ENCODE peak calls at places on chromosomes 1 and 21, in five cellular contexts. H is IMR-90, V is HCT116, S is suprapubic skin, A is ovary. N is an unnamed sample. For H3K4me1, the result is how much of the 10 kb centered on the place peaks cover.

GRCh38 chr1:116847688-116848531 is 61.8 kb upstream of the PTGFRN start:
- DNase-seq in H (peak), V (no peak), S (peak), A (no peak), N (no peak)

GRCh38 chr1:199046618-199047017 is 407.8 kb downstream of the PTPRC start:
- DNase-seq in H (no peak), V (no peak), S (no peak), A (no peak), N (no peak)

GRCh38 chr21:42760977-42761751 is 107.7 kb downstream of the PDE9A start:
- DNase-seq in H (no peak), V (no peak), S (no peak), A (no peak), N (no peak)

GRCh38 chr1:233587958-233588799 is 25.7 kb upstream of the KCNK1 start:
- DNase-seq in H (no peak), V (no peak), S (no peak), A (no peak), N (peak)

GRCh38 chr1:26768755-26769154 is 19.0 kb upstream of the PIGV start:
- DNase-seq in H (peak), V (no peak), S (no peak), A (peak), N (no peak)

GRCh38 chr1:24870551-24871195 is 59.4 kb downstream of the RUNX3 start:
- DNase-seq in H (no peak), V (no peak), S (no peak), A (no peak), N (no peak)

GRCh38 chr1:64074767-64075166 is 128.7 kb upstream of the UBE2U start:
- DNase-seq in H (no peak), V (no peak), S (no peak), A (no peak), N (no peak)

GRCh38 chr21:31491617-31492016 is 147.6 kb upstream of the TIAM1 start:
- DNase-seq in H (no peak), V (no peak), S (no peak), A (no peak), N (no peak)

GRCh38 chr1:19758227-19758830 is 41.4 kb downstream of the TMCO4 start:
- DNase-seq in H (peak), V (peak), S (no peak), A (no peak), N (peak)

GRCh38 chr1:184158911-184159701 is 107.6 kb downstream of the TSEN15 start:
- DNase-seq in H (no peak), V (no peak), S (no peak), A (no peak), N (peak)

GRCh38 chr1:30743584-30744059 is 14.0 kb downstream of the LAPTM5 start:
- DNase-seq in H (no peak), V (no peak), S (no peak), A (no peak), N (no peak)

GRCh38 chr1:204398197-204399125 is 13.2 kb downstream of the PPP1R15B start:
- DNase-seq in H (peak), V (peak), S (no peak), A (no peak), N (peak)

GRCh38 chr1:31372961-31373896 is at the start of gene FABP3:
- DNase-seq in H (peak), V (no peak), S (peak), A (peak), N (peak)

GRCh38 chr1:2270260-2271100 is 42.4 kb downstream of the SKI start:
- DNase-seq in H (no peak), V (no peak), S (no peak), A (no peak), N (no peak)
- H3K4me3 ChIP-seq in H (no peak), V (no peak), S (no peak), A (no peak), N (no peak)

GRCh38 chr1:201916649-201917249 is 28.1 kb downstream of the SHISA4 start:
- DNase-seq in H (peak), V (no peak), S (no peak), A (peak), N (peak)
- H3K4me1 ChIP-seq in H (under half), V (under half), S (under half), A (half or more), N (under half)

DNA sequence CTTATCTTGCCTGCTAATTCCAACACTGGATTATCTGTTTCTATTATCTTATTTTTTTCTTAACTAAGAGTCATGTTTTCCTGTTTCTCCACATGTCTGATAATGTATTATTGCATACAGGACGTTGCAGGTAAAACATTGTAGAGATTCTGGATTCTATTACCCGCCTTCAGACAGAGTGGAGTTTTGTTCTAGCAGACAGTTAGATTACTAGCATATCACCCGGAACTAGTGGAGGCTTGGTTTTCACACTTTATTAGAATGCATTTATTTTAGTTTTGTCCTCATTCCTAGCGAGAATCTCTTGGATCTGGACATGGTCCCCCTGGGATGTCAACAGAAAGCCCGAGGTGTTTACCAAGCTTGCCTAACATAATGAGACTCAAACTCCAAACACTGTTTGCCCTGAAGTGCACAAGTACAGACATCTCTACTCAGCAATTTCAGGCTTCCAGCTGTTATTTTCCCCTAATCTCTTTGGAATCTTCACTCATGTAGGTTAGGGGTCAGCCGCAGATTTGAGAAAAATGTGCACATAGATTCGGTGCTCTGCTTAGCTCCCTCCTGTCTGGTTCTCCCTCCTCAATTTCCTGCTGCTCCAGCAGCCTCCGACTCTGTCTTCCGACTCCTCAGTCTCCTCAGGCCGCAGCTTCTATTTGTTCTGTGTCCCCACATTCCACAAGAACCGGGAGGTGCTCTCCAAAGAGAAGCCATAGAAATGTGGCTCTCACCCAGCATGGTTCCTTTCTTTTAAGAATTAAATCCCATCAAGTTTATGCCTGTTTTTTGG is 36.8 kb upstream of the PTPRF start:
- DNase-seq in H (no peak), V (no peak), S (no peak), A (no peak), N (no peak)
- H3K4me3 ChIP-seq in H (no peak), V (no peak), S (no peak), A (no peak), N (no peak)

DNA sequence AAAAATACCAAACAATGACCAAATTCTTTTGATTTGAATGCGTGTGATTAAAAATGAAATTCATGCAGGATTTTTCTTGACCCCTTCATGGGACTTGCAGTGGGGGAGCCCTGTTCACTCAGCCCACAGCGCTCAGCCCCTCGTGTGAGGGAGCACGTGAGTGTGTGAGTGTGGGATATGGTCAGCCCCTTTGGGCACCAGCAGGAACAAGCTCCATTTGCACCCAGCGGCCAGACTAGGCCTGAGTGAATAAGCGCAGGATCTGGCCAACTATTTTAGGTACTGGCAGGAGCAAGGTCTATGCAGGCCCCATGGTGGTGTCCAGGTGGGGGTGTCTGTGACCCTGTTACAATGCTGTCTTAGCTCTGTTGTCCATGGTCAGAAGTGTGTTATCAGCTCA is 1631.2 kb downstream of the BRINP3 start:
- DNase-seq in H (no peak), V (no peak), S (no peak), A (no peak), N (no peak)
- H3K4me1 ChIP-seq in H (under half), V (under half), S (under half), A (under half), N (under half)

GRCh38 chr1:224182057-224182865 is 779 bp upstream of the DEGS1 start:
- DNase-seq in H (no peak), V (no peak), S (peak), A (no peak), N (no peak)

GRCh38 chr1:224182866-224183590 is at the start of gene DEGS1:
- DNase-seq in H (peak), V (peak), S (peak), A (peak), N (peak)

GRCh38 chr1:224183591-224184312 is 712 bp downstream of the DEGS1 start:
- DNase-seq in H (peak), V (no peak), S (peak), A (peak), N (peak)

GRCh38 chr1:224188286-224188685 is 5.2 kb downstream of the DEGS1 start:
- DNase-seq in H (no peak), V (no peak), S (no peak), A (no peak), N (no peak)

GRCh38 chr1:224185208-224185607 is 2.2 kb downstream of the DEGS1 start:
- DNase-seq in H (no peak), V (no peak), S (peak), A (no peak), N (no peak)
- H3K4me3 ChIP-seq in H (no peak), V (no peak), S (peak), A (no peak), N (peak)

DNA sequence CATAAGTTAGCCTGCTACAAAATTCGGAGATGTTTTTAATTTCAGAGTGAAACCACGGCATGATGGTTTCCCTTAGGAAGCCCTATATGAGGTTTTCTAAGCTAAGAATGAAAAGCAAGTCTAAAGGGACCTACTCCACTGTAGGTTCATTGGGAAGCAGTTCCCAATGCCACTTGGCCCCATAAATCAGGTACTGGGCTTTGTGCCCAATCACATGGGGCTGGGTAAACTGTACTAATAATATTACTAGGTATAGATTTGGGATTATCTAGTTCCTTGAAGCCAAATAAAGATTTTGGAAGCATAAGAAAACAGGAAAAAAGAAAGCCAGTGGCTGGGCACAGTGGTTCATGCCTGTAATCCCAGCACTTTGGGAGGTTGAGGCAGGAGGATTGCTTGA is 19.1 kb upstream of the ANGPTL7 start:
- DNase-seq in H (no peak), V (no peak), S (no peak), A (no peak), N (no peak)
- H3K4me1 ChIP-seq in H (under half), V (under half), S (under half), A (under half), N (under half)

GRCh38 chr1:21292503-21292990 is 2.3 kb upstream of the ECE1 start:
- DNase-seq in H (no peak), V (no peak), S (no peak), A (no peak), N (no peak)

GRCh38 chr1:21294266-21295058 is 4.2 kb upstream of the ECE1 start:
- DNase-seq in H (no peak), V (peak), S (no peak), A (no peak), N (no peak)

GRCh38 chr1:21292991-21293536 is 2.8 kb upstream of the ECE1 start:
- DNase-seq in H (no peak), V (no peak), S (no peak), A (no peak), N (no peak)

GRCh38 chr1:21295059-21295401 is 4.8 kb upstream of the ECE1 start:
- DNase-seq in H (peak), V (peak), S (no peak), A (no peak), N (no peak)

GRCh38 chr1:21293537-21294265 is 3.4 kb upstream of the ECE1 start:
- DNase-seq in H (no peak), V (no peak), S (no peak), A (no peak), N (no peak)
- H3K4me3 ChIP-seq in H (no peak), V (peak), S (no peak), A (no peak), N (no peak)

DNA sequence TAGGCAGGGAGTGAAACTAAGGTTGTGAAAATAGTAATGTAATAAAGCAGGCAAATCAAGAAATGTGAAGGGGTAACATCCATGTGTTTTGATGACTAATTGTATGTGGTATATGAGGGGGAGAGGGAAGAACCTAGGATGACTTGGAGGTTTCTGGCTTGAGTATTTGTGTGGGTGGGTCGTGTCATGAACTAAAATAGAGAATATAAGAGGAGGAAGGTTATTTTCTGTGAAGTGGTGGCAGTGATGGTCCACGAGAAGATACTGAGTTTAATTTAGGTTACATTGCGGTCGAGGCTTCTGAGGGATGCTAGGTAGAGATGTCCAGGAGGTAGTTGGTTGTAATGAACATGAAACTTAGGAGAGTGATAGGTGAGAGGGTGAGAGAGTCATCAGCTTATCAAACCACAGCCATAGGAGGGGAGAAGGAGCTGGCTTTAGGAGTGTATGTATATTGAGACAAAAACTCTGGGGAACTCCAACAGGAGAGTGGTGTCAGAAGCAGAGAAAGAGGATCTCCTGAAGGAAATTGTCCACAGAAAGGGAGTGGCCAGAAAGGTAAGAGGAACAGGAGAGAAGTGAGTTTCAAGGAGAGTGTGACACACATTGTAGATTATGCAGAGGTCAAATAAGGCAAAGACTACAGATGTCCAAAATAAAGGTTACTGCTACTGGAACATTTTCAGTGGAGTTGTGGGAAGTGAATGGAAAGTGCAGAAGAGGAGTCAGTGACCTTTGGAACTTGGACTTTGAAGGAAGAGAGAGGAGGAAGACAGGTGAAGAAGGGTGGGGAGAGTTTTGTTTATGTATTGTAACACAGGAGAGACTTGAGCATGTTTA is 89.0 kb upstream of the MACF1 start:
- DNase-seq in H (peak), V (no peak), S (no peak), A (no peak), N (no peak)
- H3K4me1 ChIP-seq in H (under half), V (half or more), S (half or more), A (under half), N (under half)

DNA sequence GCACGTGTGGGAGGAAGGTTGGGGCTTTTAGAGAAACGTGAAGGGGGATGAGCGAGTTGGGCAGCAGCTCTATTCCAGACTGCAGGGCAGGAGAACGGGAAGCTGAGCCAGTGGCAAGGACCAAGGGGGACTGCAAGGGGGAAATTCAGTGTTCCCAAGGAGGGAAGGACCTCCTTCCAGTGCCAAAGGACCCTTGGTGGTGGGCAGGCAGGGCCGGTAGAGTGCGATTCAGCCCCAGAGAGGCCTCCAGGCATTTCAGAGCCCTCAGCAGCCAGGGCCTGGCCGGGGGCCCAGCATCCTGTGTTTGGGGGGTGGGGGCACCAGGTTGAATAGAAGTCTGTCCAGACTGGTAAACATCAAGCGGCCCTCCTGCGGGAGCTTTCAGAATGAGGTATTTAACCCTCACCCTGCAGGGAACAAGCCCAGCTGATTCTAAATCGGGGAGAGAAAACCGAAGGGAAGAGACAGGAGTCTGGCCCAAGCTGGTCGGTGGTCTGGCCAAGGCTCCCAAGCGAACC is 2.3 kb downstream of the COL9A2 start:
- DNase-seq in H (no peak), V (no peak), S (no peak), A (no peak), N (no peak)
- H3K4me3 ChIP-seq in H (peak), V (peak), S (peak), A (peak), N (no peak)

DNA sequence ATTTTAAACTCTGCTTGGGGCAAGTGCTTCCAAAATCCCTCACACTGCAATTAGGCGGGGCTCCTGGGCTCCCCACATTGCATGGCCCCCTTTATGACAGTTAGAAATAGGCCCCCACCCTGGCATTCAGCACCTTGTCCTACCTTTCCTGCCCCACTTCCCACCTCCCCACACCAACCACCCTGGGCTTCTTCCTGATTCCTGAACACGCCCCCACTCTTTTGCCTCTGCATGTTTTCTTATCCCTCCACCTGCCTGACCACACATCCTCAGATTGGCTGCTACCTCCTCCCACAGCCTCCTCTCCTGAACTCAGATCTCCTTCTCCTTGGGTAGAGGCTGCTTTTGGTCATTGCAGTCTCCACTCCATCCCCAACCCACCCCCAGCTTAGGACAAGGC is 1.5 kb downstream of the MOB3C start:
- DNase-seq in H (no peak), V (no peak), S (no peak), A (no peak), N (no peak)
- H3K4me1 ChIP-seq in H (under half), V (half or more), S (half or more), A (under half), N (under half)